ENCODE peak calls at places on chromosomes 12 and 14, in seven cellular contexts. Y is GM19239, K is IMR-90, F is NCI-H1417, H is NCI-H1105 treated with DMSO at 0.1 percent for 48 hours, N is HCT116, Q is NCI-H1092 treated with DMSO at 0.1 percent for 48 hours. I is an unnamed sample.

GRCh38 chr12:132322206-132323132 is 6.9 kb downstream of the GALNT9 start:
- DNase-seq in Y (no peak), K (no peak), F (no peak), H (no peak), N (no peak), Q (no peak), I (no peak)

GRCh38 chr12:79174656-79175055 is 310.1 kb downstream of the SYT1 start:
- DNase-seq in Y (peak), K (peak), F (peak), H (peak), N (peak), Q (no peak), I (no peak)

GRCh38 chr12:76032043-76032981 is 736 bp upstream of the PHLDA1 start:
- DNase-seq in Y (no peak), K (peak), F (no peak), H (no peak), N (no peak), Q (no peak), I (peak)

GRCh38 chr12:88420460-88420859 is 159.8 kb downstream of the KITLG start:
- DNase-seq in Y (no peak), K (peak), F (no peak), H (no peak), N (peak), Q (no peak), I (peak)

GRCh38 chr14:77064535-77065178 is 33.4 kb upstream of the CIPC start:
- DNase-seq in Y (no peak), K (no peak), F (no peak), H (no peak), N (no peak), Q (no peak), I (no peak)

GRCh38 chr14:75961662-75962061 is 20.1 kb downstream of the TGFB3 start:
- DNase-seq in Y (no peak), K (no peak), F (no peak), H (no peak), N (no peak), Q (no peak), I (no peak)

GRCh38 chr12:46470975-46471374 is 98.4 kb upstream of the SLC38A2 start:
- DNase-seq in Y (no peak), K (peak), F (no peak), H (no peak), N (peak), Q (no peak), I (no peak)

GRCh38 chr14:61188936-61189808 is 92.0 kb downstream of the TMEM30B start:
- DNase-seq in Y (no peak), K (peak), F (no peak), H (no peak), N (no peak), Q (no peak), I (no peak)

GRCh38 chr14:71108398-71109114 is 201.3 kb downstream of the PCNX1 start:
- DNase-seq in Y (no peak), K (no peak), F (no peak), H (no peak), N (no peak), Q (no peak), I (no peak)

GRCh38 chr14:74324945-74325361 is 22.2 kb upstream of the ABCD4 start:
- DNase-seq in Y (peak), K (peak), F (peak), H (peak), N (no peak), Q (no peak), I (no peak)

GRCh38 chr14:69323266-69323966 is 63.5 kb downstream of the GALNT16 start:
- DNase-seq in Y (no peak), K (no peak), F (no peak), H (no peak), N (no peak), Q (no peak), I (no peak)

GRCh38 chr12:18998343-18999270 is 130.9 kb upstream of the PLEKHA5 start:
- DNase-seq in Y (no peak), K (peak), F (peak), H (peak), N (no peak), Q (peak), I (peak)

GRCh38 chr12:114131824-114132223 is 165.7 kb upstream of the RBM19 start:
- DNase-seq in Y (no peak), K (no peak), F (no peak), H (no peak), N (no peak), Q (no peak), I (no peak)

GRCh38 chr12:89418228-89418910 is 66.1 kb upstream of the DUSP6 start:
- DNase-seq in Y (no peak), K (no peak), F (no peak), H (no peak), N (no peak), Q (no peak), I (no peak)

GRCh38 chr14:71554959-71555612 is 377.1 kb upstream of the RGS6 start:
- DNase-seq in Y (no peak), K (no peak), F (no peak), H (no peak), N (no peak), Q (no peak), I (no peak)

GRCh38 chr14:76720382-76720813 is 40.9 kb upstream of the VASH1 start:
- DNase-seq in Y (peak), K (peak), F (peak), H (peak), N (no peak), Q (peak), I (no peak)

GRCh38 chr12:76085159-76085868 is 829 bp upstream of the NAP1L1 start:
- DNase-seq in Y (no peak), K (peak), F (peak), H (no peak), N (no peak), Q (no peak), I (no peak)

GRCh38 chr12:121184425-121184824 is 25.5 kb upstream of the P2RX4 start:
- DNase-seq in Y (no peak), K (no peak), F (no peak), H (peak), N (no peak), Q (no peak), I (no peak)

GRCh38 chr14:68630611-68631013 is 162.3 kb downstream of the ZFP36L1 start:
- DNase-seq in Y (no peak), K (no peak), F (no peak), H (no peak), N (no peak), Q (no peak), I (no peak)

GRCh38 chr12:111596985-111597730 is 2.0 kb downstream of the ATXN2 start:
- DNase-seq in Y (peak), K (peak), F (peak), H (peak), N (peak), Q (peak), I (peak)

I was measured in HS-5.